ENCODE peak calls at places on chromosomes 6 and 20, in four cellular contexts. U is PC-3, Z is upper lobe of right lung, W is GM23248. C is an unnamed sample.

GRCh38 chr6:24274441-24275083 is 83.3 kb downstream of the DCDC2 start:
- DNase-seq in U (peak; percentile 35), Z (no peak), W (peak; percentile 47), C (no peak)

GRCh38 chr6:11744753-11745152 is 33.9 kb downstream of the ADTRP start:
- DNase-seq in U (no peak), Z (no peak), W (peak; percentile 77), C (no peak)

GRCh38 chr6:43699564-43700186 is 12.1 kb upstream of the MRPS18A start:
- DNase-seq in U (peak; percentile 75), Z (no peak), W (peak; percentile 23), C (no peak)

GRCh38 chr20:46304361-46304760 is 3.9 kb downstream of the CDH22 start:
- DNase-seq in U (peak; percentile 43), Z (no peak), W (no peak), C (no peak)

GRCh38 chr6:158068893-158069799 is 87.5 kb downstream of the SYNJ2 start:
- DNase-seq in U (peak; percentile 81), Z (peak; percentile 88), W (peak; percentile 82), C (peak; percentile 59)

GRCh38 chr6:12113190-12113578 is 101.1 kb downstream of the HIVEP1 start:
- DNase-seq in U (peak; percentile 84), Z (no peak), W (peak; percentile 56), C (peak; percentile 78)

GRCh38 chr20:50379049-50379990 is 130.9 kb upstream of the PTPN1 start:
- DNase-seq in U (no peak), Z (peak; percentile 93), W (peak; percentile 91), C (no peak)

GRCh38 chr20:16005612-16006493 is 567.4 kb downstream of the KIF16B start:
- DNase-seq in U (no peak), Z (no peak), W (no peak), C (no peak)

GRCh38 chr20:6083926-6084325 is 30.1 kb upstream of the LRRN4 start:
- DNase-seq in U (no peak), Z (no peak), W (no peak), C (no peak)

GRCh38 chr20:9051508-9051907 is 17.4 kb upstream of the PLCB4 start:
- DNase-seq in U (peak; percentile 99), Z (no peak), W (peak; percentile 98), C (peak; percentile 97)

GRCh38 chr6:135506270-135506997 is 8.9 kb upstream of the AHI1 start:
- DNase-seq in U (peak; percentile 69), Z (no peak), W (peak; percentile 73), C (peak; percentile 35)

GRCh38 chr6:37585937-37586336 is 86.2 kb upstream of the CCDC167 start:
- DNase-seq in U (no peak), Z (no peak), W (no peak), C (no peak)

GRCh38 chr6:29887819-29888581 is 54.3 kb upstream of the HLA-A start:
- DNase-seq in U (peak; percentile 25), Z (peak; percentile 95), W (peak; percentile 73), C (peak; percentile 62)

GRCh38 chr6:30060634-30060981 is 457 bp upstream of the POLR1H start:
- DNase-seq in U (no peak), Z (peak; percentile 79), W (peak; percentile 84), C (peak; percentile 28)

GRCh38 chr6:108947114-108947854 is 99.1 kb downstream of the ARMC2 start:
- DNase-seq in U (peak; percentile 71), Z (no peak), W (peak; percentile 79), C (peak; percentile 98)

GRCh38 chr6:64860203-64860602 is 846.8 kb downstream of the EYS start:
- DNase-seq in U (no peak), Z (no peak), W (no peak), C (no peak)

GRCh38 chr20:33868042-33868441 is 56.9 kb downstream of the CHMP4B start:
- DNase-seq in U (no peak), Z (no peak), W (no peak), C (no peak)

GRCh38 chr6:4717856-4718255 is 58.3 kb upstream of the CDYL start:
- DNase-seq in U (no peak), Z (no peak), W (no peak), C (no peak)

GRCh38 chr6:31053873-31054272 is 43.6 kb downstream of the MUC22 start:
- DNase-seq in U (no peak), Z (no peak), W (no peak), C (no peak)

GRCh38 chr6:116327803-116328527 is 42.8 kb upstream of the DSE start:
- DNase-seq in U (no peak), Z (no peak), W (no peak), C (no peak)

GRCh38 chr20:46361386-46361785 is 45.0 kb downstream of the ELMO2 start:
- DNase-seq in U (no peak), Z (no peak), W (no peak), C (no peak)

GRCh38 chr6:154696661-154697060 is 36.6 kb upstream of the SCAF8 start:
- DNase-seq in U (no peak), Z (no peak), W (no peak), C (no peak)

GRCh38 chr6:88174906-88175305 is 8.8 kb upstream of the CNR1 start:
- DNase-seq in U (no peak), Z (no peak), W (no peak), C (no peak)
- H3K27ac ChIP-seq in U (no peak overlapping the region), Z (no peak overlapping the region), W (no peak overlapping the region), C (no peak overlapping the region)

DNA sequence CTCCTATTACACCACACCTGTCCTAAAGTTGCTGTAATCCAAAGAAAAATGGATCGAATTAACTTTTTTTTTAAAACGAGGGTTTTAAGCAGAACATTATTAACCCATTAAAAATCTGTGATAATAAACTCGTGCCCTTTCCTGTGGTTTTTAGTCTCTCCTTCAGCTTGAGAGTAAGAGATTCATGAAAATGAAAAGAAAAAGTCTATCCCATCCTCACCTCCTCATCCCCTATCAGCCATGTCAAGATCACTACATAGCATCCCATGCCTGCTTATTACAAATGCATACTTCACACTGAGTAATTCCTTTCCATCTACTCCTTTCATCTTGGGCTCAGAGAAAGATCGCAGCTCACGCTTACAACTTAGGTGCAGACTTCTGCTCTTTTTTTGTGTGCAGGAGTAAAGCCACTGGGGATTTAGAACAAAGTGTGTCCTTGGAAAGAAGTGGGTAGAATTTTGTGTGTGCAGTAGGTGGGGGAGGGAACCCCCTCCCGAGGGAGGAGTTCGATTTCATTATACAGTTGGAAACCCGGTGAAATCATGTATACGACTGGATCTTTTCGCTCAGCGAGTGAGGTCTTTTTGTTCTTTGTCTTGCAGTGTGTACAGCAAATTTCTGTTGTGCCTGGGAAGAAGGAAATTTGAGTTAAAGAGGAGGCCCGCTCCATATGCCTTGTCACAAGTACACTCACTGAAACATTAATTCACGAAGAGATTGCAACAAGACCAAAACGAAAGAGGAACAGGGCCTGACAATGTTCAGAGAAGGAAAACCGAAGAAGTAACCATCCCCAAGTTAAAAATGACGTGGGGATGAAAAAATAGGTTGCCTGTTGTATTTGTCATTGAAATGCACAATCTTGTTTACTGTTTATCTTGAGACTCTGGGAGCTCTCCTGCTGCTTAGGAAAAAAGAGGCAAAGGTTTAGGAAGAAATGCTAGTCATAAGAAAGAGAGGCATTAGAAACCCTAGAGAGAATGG is 146.5 kb upstream of the ZNF217 start:
- DNase-seq in U (peak; percentile 68), Z (no peak), W (peak; percentile 70), C (peak; percentile 27)
- H3K27ac ChIP-seq in U (peak overlapping the region; percentile 87), Z (peak overlapping the region; percentile 61), W (peak overlapping the region; percentile 95), C (peak overlapping the region; percentile 88)

GRCh38 chr6:50990750-50991446 is 172.2 kb downstream of the TFAP2B start:
- DNase-seq in U (peak; percentile 81), Z (no peak), W (no peak), C (peak; percentile 26)

GRCh38 chr6:50994026-50994720 is 175.5 kb downstream of the TFAP2B start:
- DNase-seq in U (no peak), Z (no peak), W (no peak), C (no peak)

GRCh38 chr6:50995036-50995435 is 176.4 kb downstream of the TFAP2B start:
- DNase-seq in U (no peak), Z (no peak), W (no peak), C (no peak)

GRCh38 chr6:50992232-50992631 is 173.6 kb downstream of the TFAP2B start:
- DNase-seq in U (no peak), Z (no peak), W (no peak), C (no peak)

DNA sequence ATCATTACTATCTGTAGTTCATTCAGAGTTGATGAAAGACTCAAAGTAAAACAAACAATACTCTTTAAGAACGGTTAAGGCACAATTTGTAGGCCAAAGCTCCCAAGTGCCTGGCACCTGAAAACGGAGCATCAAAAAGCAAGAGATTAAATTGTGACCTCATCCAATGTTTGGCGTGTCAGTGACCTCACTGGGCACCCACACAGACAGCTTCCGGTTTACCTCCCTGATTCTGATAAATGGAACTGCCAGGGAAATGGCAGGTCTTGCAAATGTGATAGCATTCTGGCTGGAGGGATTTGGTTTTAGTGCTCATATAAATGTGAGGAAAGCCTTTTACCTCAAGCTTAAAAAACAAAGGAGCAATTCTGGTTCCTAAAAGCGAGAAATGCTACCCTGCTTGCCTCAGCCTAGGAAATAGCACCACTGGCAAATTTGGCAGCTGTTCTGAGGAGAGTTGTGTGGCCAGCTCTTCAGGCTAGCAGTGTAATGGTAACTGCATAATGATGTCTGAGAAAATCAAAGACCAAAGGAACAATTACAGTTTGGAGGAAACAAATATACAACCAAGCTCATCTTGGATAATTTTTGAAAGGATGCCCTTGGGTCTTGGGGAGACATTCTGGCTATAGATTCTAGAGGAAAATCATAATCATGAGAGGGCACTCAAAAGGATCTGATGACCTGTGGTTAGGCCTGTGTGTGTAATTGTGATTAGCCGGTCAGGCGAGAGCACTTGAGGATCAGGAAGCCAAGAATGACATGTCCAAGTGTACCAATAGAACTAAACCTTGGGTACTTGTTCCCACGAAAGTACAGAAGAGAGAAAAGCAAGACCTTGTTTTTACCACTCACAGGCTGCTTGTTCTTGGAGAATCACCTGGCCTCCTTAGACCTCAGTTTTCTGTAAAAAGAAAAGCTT is 174.3 kb downstream of the TFAP2B start:
- DNase-seq in U (no peak), Z (no peak), W (no peak), C (no peak)
- H3K27ac ChIP-seq in U (no peak overlapping the region), Z (no peak overlapping the region), W (no peak overlapping the region), C (no peak overlapping the region)

DNA sequence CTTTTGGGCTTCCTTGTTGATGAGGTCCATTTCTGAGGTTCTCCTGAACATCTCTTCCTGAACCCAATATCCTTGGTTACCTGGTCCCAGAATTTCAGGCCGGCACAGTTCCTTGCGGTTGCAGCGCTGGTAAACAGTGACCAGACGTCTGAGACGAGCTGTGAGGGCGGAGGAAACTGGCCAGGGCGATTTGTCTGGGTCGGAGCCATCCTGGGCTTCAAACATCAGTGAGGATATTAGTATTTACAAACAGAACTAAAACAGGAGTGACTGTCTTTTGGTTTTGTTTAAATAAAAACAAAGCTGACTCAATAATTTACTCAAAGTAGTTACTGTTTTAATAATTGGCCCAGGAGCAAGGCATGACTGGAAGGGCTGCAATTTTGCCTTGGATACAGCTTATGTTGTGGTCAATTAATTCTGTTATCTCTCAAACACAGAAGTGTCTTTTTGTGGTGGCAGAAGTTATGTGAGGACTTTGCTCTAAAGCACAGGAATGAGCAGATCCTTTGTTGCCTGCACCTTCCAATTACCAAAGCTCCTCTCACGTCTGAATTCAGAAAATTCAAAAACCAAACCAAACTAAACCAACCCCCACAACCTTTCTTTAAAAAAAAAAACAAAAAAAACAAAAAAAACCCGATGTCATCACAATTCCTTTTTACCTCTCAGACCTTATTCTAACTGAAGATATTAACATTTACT is 58.7 kb upstream of the EMILIN3 start:
- DNase-seq in U (no peak), Z (no peak), W (peak; percentile 64), C (no peak)
- H3K27ac ChIP-seq in U (no peak overlapping the region), Z (no peak overlapping the region), W (peak overlapping the region; percentile 47), C (no peak overlapping the region)